ENCODE peak calls at places on chromosomes 3 and 15, in ten cellular contexts. L is omental fat pad, Z is RPMI8226, K is NCI-H774, W is left ventricle myocardium superior, Y is DND-41, B is COR-L47, S is frontal cortex, D is SK-N-DZ, M is erythroblast. O is an unnamed sample.

GRCh38 chr3:95923496-95924210 is 890.7 kb upstream of the EPHA6 start:
- DNase-seq in M (peak), K (no peak), Y (peak), L (peak), B (no peak), D (no peak), W (no peak), S (no peak), Z (no peak), O (no peak)

GRCh38 chr15:31236184-31237041 is 90.2 kb upstream of the KLF13 start:
- DNase-seq in Z (peak), Y (no peak), B (peak), W (peak), D (peak), L (peak), S (peak), M (peak), K (no peak), O (peak)

GRCh38 chr3:87901141-87901540 is 157.7 kb downstream of the CGGBP1 start:
- DNase-seq in Z (no peak), D (no peak), M (no peak), W (no peak), S (no peak), Y (no peak), K (no peak), L (no peak), B (no peak), O (no peak)

GRCh38 chr15:67850995-67851535 is 11.2 kb upstream of the RNU6-1 start:
- DNase-seq in D (no peak), Y (no peak), K (no peak), L (no peak), M (no peak), S (no peak), Z (no peak), B (no peak), W (no peak), O (no peak)

GRCh38 chr3:107441617-107442016 is 64.4 kb downstream of the CCDC54 start:
- DNase-seq in W (no peak), D (no peak), K (no peak), S (no peak), B (no peak), Z (no peak), Y (no peak), M (peak), L (no peak), O (no peak)

GRCh38 chr3:13487403-13487802 is 7.3 kb downstream of the HDAC11 start:
- DNase-seq in W (no peak), K (no peak), D (no peak), L (no peak), Y (no peak), M (no peak), Z (no peak), S (no peak), B (no peak), O (no peak)

GRCh38 chr15:78804391-78804792 is 6.9 kb downstream of the ADAMTS7 start:
- DNase-seq in Y (no peak), K (no peak), S (no peak), B (peak), M (no peak), L (no peak), D (no peak), W (peak), Z (no peak), O (no peak)

GRCh38 chr15:84840741-84841429 is 23.7 kb downstream of the ALPK3 start:
- DNase-seq in S (no peak), Z (peak), W (peak), L (no peak), Y (no peak), D (no peak), B (no peak), M (no peak), K (peak), O (peak)

GRCh38 chr15:93152264-93152884 is 63.4 kb upstream of the RGMA start:
- DNase-seq in S (no peak), Z (no peak), Y (peak), W (no peak), B (no peak), D (no peak), M (no peak), L (no peak), K (no peak), O (no peak)

GRCh38 chr3:74883690-74884089 is 269.2 kb upstream of the CNTN3 start:
- DNase-seq in K (no peak), B (no peak), D (peak), L (no peak), Z (no peak), W (no peak), Y (no peak), S (no peak), M (no peak), O (peak)

GRCh38 chr3:141795311-141795710 is 32.1 kb downstream of the GRK7 start:
- DNase-seq in Z (no peak), S (no peak), D (peak), M (no peak), K (no peak), Y (peak), B (no peak), W (no peak), L (no peak), O (no peak)

GRCh38 chr3:138862924-138863775 is 28.4 kb upstream of the PIK3CB start:
- DNase-seq in Z (peak), S (no peak), W (no peak), K (peak), Y (no peak), D (peak), L (no peak), M (peak), B (no peak), O (peak)

GRCh38 chr3:8491246-8491645 is 10.4 kb upstream of the LMCD1 start:
- DNase-seq in M (no peak), K (no peak), D (no peak), Y (no peak), L (no peak), W (no peak), Z (no peak), S (no peak), B (no peak), O (no peak)

GRCh38 chr15:64780600-64781156 is 5.3 kb upstream of the RBPMS2 start:
- DNase-seq in D (no peak), Z (no peak), W (no peak), L (no peak), K (no peak), S (no peak), M (no peak), Y (no peak), B (no peak), O (no peak)

GRCh38 chr3:179098388-179099077 is 26.9 kb upstream of the ZMAT3 start:
- DNase-seq in Z (no peak), M (no peak), B (no peak), K (no peak), W (no peak), L (no peak), S (no peak), D (no peak), Y (no peak), O (no peak)

GRCh38 chr3:109819786-109820185 is 482.4 kb upstream of the DPPA4 start:
- DNase-seq in D (no peak), W (no peak), L (no peak), M (no peak), K (no peak), Z (no peak), B (no peak), Y (no peak), S (no peak), O (no peak)

GRCh38 chr15:73927476-73928240 is 1.4 kb downstream of the LOXL1 start:
- DNase-seq in M (peak), S (no peak), K (peak), Y (no peak), W (peak), L (no peak), B (peak), D (peak), Z (peak), O (peak)

GRCh38 chr15:73951591-73951990 is 25.3 kb downstream of the LOXL1 start:
- DNase-seq in Y (no peak), D (no peak), L (no peak), B (no peak), S (no peak), K (no peak), Z (no peak), M (no peak), W (no peak), O (no peak)

O was measured in A549.